ENCODE peak calls at places on chromosomes 3 and 15, in seven cellular contexts. H, X, T, E, F, G and Q are unnamed samples.

GRCh38 chr3:155889952-155890351 is 19.5 kb downstream of the GMPS start:
- DNase-seq in H (no peak), X (no peak), T (no peak), E (no peak), F (no peak), G (no peak), Q (no peak)

GRCh38 chr3:45546636-45547201 is 47.8 kb upstream of the LIMD1 start:
- DNase-seq in H (no peak), X (no peak), T (peak), E (peak), F (no peak), G (no peak), Q (peak)

GRCh38 chr15:77608774-77609173 is 23.9 kb downstream of the LINGO1 start:
- DNase-seq in H (no peak), X (no peak), T (no peak), E (no peak), F (no peak), G (no peak), Q (no peak)

GRCh38 chr3:110413807-110414748 is 657.5 kb upstream of the NECTIN3 start:
- DNase-seq in H (no peak), X (peak), T (peak), E (no peak), F (peak), G (no peak), Q (no peak)

GRCh38 chr15:85331666-85332261 is 48.6 kb upstream of the AKAP13 start:
- DNase-seq in H (no peak), X (no peak), T (no peak), E (no peak), F (no peak), G (no peak), Q (peak)

GRCh38 chr15:65772909-65773308 is 19.2 kb downstream of the DENND4A start:
- DNase-seq in H (no peak), X (no peak), T (no peak), E (no peak), F (no peak), G (no peak), Q (no peak)

GRCh38 chr3:25007974-25008658 is 419.9 kb upstream of the RARB start:
- DNase-seq in H (no peak), X (peak), T (peak), E (no peak), F (peak), G (no peak), Q (no peak)

GRCh38 chr3:46899151-46900006 is 21.9 kb downstream of the PTH1R start:
- DNase-seq in H (no peak), X (no peak), T (no peak), E (no peak), F (no peak), G (no peak), Q (no peak)

GRCh38 chr3:126085841-126086240 is 1.9 kb upstream of the SLC41A3 start:
- DNase-seq in H (no peak), X (no peak), T (no peak), E (no peak), F (no peak), G (no peak), Q (no peak)

GRCh38 chr3:170154569-170155143 is 26.9 kb downstream of the PHC3 start:
- DNase-seq in H (no peak), X (no peak), T (no peak), E (no peak), F (no peak), G (no peak), Q (no peak)

GRCh38 chr3:197480320-197480719 is 75.4 kb downstream of the BDH1 start:
- DNase-seq in H (no peak), X (no peak), T (no peak), E (no peak), F (no peak), G (no peak), Q (no peak)

GRCh38 chr3:160296591-160296990 is 71.4 kb downstream of the C3orf80 start:
- DNase-seq in H (no peak), X (peak), T (no peak), E (no peak), F (no peak), G (no peak), Q (no peak)

GRCh38 chr15:67738056-67738455 is 87.3 kb upstream of the SKOR1 start:
- DNase-seq in H (no peak), X (no peak), T (no peak), E (no peak), F (no peak), G (no peak), Q (no peak)

GRCh38 chr3:33658971-33659848 is 58.8 kb downstream of the CLASP2 start:
- DNase-seq in H (peak), X (peak), T (peak), E (peak), F (peak), G (no peak), Q (peak)

GRCh38 chr3:102057781-102058421 is 208.6 kb downstream of the NFKBIZ start:
- DNase-seq in H (no peak), X (no peak), T (no peak), E (no peak), F (no peak), G (no peak), Q (no peak)

GRCh38 chr3:197420115-197420514 is 121.7 kb upstream of the DLG1 start:
- DNase-seq in H (no peak), X (no peak), T (no peak), E (no peak), F (no peak), G (no peak), Q (no peak)

GRCh38 chr3:160804762-160805161 is 48.7 kb downstream of the PPM1L start:
- DNase-seq in H (no peak), X (no peak), T (peak), E (no peak), F (no peak), G (no peak), Q (no peak)

GRCh38 chr15:79981861-79982455 is 11.0 kb upstream of the BCL2A1 start:
- DNase-seq in H (no peak), X (no peak), T (no peak), E (no peak), F (no peak), G (no peak), Q (no peak)

GRCh38 chr3:48661501-48662139 is 1.1 kb downstream of the CELSR3 start:
- DNase-seq in H (peak), X (peak), T (no peak), E (no peak), F (peak), G (peak), Q (peak)

GRCh38 chr3:114384558-114384903 is 90.7 kb downstream of the TIGIT start:
- DNase-seq in H (no peak), X (no peak), T (no peak), E (no peak), F (no peak), G (no peak), Q (no peak)
- TF ChIP-seq CTCF in H (no peak), X (no peak), T (no peak), E (no peak), F (no peak), G (no peak), Q (no peak)

GRCh38 chr3:100590840-100591147 is 18.6 kb upstream of the ADGRG7 start:
- DNase-seq in H (no peak), X (no peak), T (no peak), E (no peak), F (no peak), G (no peak), Q (no peak)
- TF ChIP-seq CTCF in H (no peak), X (no peak), T (no peak), E (no peak), F (no peak), G (no peak), Q (no peak)

GRCh38 chr3:194139977-194140351 is 4.0 kb downstream of the HES1 start:
- DNase-seq in H (no peak), X (no peak), T (no peak), E (no peak), F (no peak), G (no peak), Q (no peak)

GRCh38 chr3:194142156-194142910 is 6.4 kb downstream of the HES1 start:
- DNase-seq in H (peak), X (no peak), T (no peak), E (no peak), F (peak), G (no peak), Q (no peak)

GRCh38 chr3:194140520-194141414 is 4.8 kb downstream of the HES1 start:
- DNase-seq in H (peak), X (no peak), T (no peak), E (no peak), F (peak), G (peak), Q (peak)

GRCh38 chr3:194139085-194139976 is 3.4 kb downstream of the HES1 start:
- DNase-seq in H (no peak), X (no peak), T (peak), E (peak), F (peak), G (no peak), Q (peak)

DNA sequence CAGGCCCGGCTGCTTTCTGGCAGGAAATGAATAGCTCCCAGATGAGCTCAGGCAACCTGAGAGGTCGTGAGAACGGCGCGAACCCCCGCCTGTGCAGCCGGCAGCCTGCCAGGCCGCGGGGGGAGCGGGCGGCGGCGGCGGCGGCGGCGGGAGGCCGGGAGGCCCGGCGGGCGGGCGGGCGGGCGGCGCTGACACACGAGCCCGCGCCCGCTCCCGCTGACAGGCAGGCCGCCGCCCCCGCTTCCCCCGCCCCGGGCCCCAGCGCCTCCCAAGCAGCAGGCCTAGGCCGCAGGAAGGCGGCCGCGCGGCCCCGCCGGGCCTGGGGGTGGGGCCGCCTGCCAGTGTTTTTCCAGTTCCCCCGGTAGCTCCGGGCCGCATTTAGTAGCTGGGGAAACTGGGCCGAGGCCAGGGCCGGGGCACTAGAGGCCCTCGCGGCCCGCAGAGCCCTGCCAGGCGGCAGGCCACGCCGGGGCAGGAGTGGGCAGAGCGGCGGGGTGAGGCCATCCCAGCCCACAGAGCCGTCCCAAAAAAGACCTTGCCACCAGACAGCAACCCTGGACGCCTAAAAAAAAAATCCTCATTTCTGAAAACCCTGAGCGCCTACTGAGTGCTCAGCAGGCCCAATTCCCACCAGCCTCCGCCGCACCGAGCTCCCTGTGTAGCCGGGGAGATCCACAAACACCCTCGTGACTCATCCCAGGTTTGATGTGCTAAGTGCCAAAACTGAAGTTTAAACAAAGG is 5.6 kb downstream of the HES1 start:
- DNase-seq in H (peak), X (peak), T (peak), E (no peak), F (peak), G (peak), Q (peak)
- TF ChIP-seq CTCF in H (no peak), X (no peak), T (no peak), E (no peak), F (no peak), G (no peak), Q (no peak)

GRCh38 chr15:31977138-31977537 is 53.2 kb upstream of the CHRNA7 start:
- DNase-seq in H (no peak), X (no peak), T (no peak), E (no peak), F (no peak), G (no peak), Q (no peak)

GRCh38 chr15:31974855-31975421 is 55.4 kb upstream of the CHRNA7 start:
- DNase-seq in H (no peak), X (peak), T (no peak), E (peak), F (no peak), G (peak), Q (peak)

GRCh38 chr15:31974154-31974794 is 56.0 kb upstream of the CHRNA7 start:
- DNase-seq in H (no peak), X (no peak), T (no peak), E (no peak), F (no peak), G (no peak), Q (peak)

GRCh38 chr15:31977812-31978662 is 52.3 kb upstream of the CHRNA7 start:
- DNase-seq in H (no peak), X (peak), T (no peak), E (peak), F (peak), G (peak), Q (peak)

DNA sequence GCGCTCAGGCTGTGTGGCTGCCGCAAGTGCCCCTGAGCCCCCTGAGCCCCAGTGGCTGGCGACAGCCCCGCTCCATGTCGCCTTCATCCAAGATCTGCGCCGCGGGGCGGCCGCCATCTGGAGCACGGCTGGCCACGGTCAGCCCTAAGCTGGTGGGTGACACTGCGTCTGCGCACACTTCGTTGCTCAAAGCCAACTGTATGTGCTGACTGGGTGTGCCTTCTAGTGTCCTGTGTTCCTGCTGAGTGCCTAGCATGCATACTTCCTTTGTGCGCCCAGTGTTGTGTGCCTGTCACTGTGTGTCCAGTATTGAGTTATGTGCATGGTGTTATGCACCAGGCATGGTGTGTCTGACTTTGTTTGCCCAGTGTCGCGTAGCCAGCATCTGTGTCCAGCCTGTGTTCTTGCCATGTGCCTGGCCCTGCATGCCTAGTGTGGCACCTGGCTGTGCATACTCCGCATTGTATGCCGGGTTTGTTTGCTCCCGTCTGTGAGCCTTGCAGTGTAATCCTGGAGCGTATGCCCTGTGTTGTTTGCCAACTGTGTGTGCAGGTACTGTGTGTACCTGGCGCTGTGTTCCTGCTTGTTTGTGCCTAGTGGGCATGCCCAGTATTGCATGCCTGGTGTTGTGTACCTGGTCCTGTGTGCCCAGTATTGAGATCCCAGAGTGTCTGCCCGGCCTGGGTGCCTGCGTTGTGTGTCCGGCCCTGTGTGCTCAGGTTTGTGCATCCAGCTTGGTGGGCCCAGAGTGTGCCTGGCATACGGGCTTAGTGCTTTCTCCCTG is 54.7 kb upstream of the CHRNA7 start:
- DNase-seq in H (no peak), X (peak), T (no peak), E (peak), F (no peak), G (no peak), Q (peak)
- TF ChIP-seq CTCF in H (no peak), X (no peak), T (peak), E (peak), F (peak), G (peak), Q (no peak)

GRCh38 chr3:79516795-79517194 is 251.0 kb downstream of the ROBO1 start:
- DNase-seq in H (no peak), X (no peak), T (no peak), E (no peak), F (peak), G (no peak), Q (no peak)
- TF ChIP-seq CTCF in H (no peak), X (no peak), T (no peak), E (no peak), F (no peak), G (no peak), Q (no peak)

GRCh38 chr15:75599396-75599795 is 20.3 kb upstream of the PTPN9 start:
- DNase-seq in H (no peak), X (no peak), T (no peak), E (no peak), F (no peak), G (no peak), Q (no peak)

GRCh38 chr15:75596703-75597345 is 17.7 kb upstream of the PTPN9 start:
- DNase-seq in H (no peak), X (no peak), T (no peak), E (no peak), F (no peak), G (no peak), Q (no peak)

GRCh38 chr15:75598361-75598760 is 19.2 kb upstream of the PTPN9 start:
- DNase-seq in H (no peak), X (no peak), T (no peak), E (no peak), F (no peak), G (no peak), Q (no peak)

GRCh38 chr15:75594276-75594675 is 15.2 kb upstream of the PTPN9 start:
- DNase-seq in H (no peak), X (no peak), T (no peak), E (no peak), F (no peak), G (no peak), Q (no peak)

DNA sequence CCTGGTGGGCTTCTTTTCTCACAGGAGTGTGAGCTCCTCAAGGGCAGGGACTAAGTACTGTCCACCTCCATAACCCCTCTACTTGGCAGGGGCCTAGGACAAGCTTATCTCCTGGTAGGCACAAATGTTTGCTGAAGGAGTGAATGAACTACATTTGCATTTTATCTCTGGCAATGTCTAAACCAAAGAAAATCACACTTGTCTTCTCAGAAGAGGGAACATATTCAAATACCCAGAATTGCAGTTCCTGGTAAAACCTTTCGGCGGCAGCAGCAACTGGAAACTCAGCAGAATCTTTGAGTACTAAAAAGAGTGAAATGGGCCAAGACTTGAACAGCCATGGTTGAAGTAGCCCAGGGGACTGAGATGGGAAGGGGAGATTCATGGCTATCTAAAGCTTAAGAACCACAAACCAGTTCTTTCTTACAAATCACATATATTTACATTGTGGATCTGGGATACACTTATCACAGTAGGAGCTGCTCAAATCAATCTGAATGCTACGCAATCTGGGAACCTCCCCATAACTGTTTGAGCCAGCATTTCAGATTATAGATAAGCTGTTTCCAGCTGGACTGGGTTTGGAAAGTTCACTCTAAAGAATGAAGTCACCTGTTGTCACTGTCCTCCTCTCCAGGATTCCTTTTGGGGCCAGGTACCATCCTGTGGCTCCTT is 18.7 kb upstream of the PTPN9 start:
- DNase-seq in H (no peak), X (no peak), T (no peak), E (no peak), F (no peak), G (no peak), Q (no peak)
- TF ChIP-seq CTCF in H (no peak), X (peak), T (peak), E (peak), F (peak), G (peak), Q (peak)

GRCh38 chr3:186605561-186606545 is 7.0 kb upstream of the AHSG start:
- DNase-seq in H (no peak), X (no peak), T (no peak), E (no peak), F (no peak), G (no peak), Q (no peak)

GRCh38 chr3:186599785-186600166 is 13.1 kb upstream of the AHSG start:
- DNase-seq in H (no peak), X (no peak), T (no peak), E (no peak), F (no peak), G (no peak), Q (no peak)

GRCh38 chr3:186605078-186605477 is 7.8 kb upstream of the AHSG start:
- DNase-seq in H (no peak), X (no peak), T (no peak), E (no peak), F (peak), G (no peak), Q (no peak)

GRCh38 chr3:186600896-186601295 is 12.0 kb upstream of the AHSG start:
- DNase-seq in H (no peak), X (no peak), T (no peak), E (no peak), F (no peak), G (no peak), Q (no peak)

GRCh38 chr3:186603159-186603558 is 9.7 kb upstream of the AHSG start:
- DNase-seq in H (no peak), X (no peak), T (no peak), E (no peak), F (no peak), G (no peak), Q (no peak)
- TF ChIP-seq CTCF in H (no peak), X (no peak), T (no peak), E (no peak), F (no peak), G (no peak), Q (no peak)

GRCh38 chr15:101724675-101725005 is 367 bp upstream of the TARS3 start:
- DNase-seq in H (no peak), X (no peak), T (no peak), E (no peak), F (no peak), G (no peak), Q (no peak)

GRCh38 chr15:101725073-101725472 is 800 bp upstream of the TARS3 start:
- DNase-seq in H (no peak), X (no peak), T (no peak), E (no peak), F (no peak), G (no peak), Q (no peak)

GRCh38 chr15:101727186-101727585 is 2.9 kb upstream of the TARS3 start:
- DNase-seq in H (no peak), X (no peak), T (no peak), E (no peak), F (no peak), G (no peak), Q (no peak)

GRCh38 chr15:101723161-101723873 is 956 bp downstream of the TARS3 start:
- DNase-seq in H (no peak), X (peak), T (no peak), E (no peak), F (peak), G (no peak), Q (no peak)

DNA sequence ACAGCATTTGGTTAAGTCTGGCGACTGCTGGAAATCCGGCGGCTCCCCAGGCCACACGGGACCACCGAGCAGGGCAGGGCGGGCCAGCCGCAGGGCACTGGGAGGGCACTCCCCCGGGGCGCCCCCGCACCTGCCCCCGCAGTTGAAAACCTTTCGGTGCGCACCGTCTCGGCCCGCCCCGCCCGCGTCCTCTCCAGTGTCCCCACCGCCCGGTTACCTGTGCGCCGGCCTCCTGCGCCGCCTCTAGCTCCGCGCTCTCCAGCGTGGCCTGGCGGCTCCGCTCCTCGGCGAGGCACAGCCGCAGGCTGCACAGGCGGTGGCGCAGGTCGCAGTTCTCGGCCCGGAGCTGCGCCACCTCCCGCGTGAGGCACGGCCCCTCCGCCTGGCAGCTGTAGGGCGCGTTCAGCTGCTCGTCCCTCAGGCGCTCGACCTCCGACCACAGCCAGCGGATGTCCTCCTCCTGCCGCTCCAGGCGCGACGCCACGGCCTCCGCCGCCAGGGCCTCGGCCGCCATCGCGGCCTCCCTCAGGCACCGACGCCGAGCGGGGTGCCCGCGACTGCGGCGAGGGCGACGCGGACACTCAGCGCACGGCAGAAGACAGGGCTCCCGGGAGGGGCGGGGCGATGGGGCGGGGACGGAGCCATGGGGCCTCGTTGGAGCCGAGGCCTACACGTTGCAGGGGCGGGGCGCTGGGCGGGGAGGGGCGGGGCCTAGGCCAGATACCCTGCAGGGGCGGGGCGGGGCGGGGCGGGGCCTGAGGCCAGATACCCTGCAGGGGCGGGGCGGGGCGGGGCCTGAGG is at the start of gene TARS3:
- DNase-seq in H (peak), X (peak), T (peak), E (peak), F (peak), G (peak), Q (peak)
- TF ChIP-seq CTCF in H (no peak), X (no peak), T (peak), E (no peak), F (no peak), G (peak), Q (no peak)